ENCODE peak calls at places on chromosomes 3 and 15, in eight cellular contexts. U is hepatocyte, K is left ventricle myocardium inferior, N is astrocyte of the spinal cord, F is BJ, Q is GM20000, B is Peyer's patch, H is A549. I is an unnamed sample.

GRCh38 chr3:43041517-43041916 is 62.4 kb downstream of the GASK1A start:
- DNase-seq in H (no peak), K (no peak), Q (no peak), F (no peak), U (no peak), B (no peak), N (no peak), I (no peak)

GRCh38 chr3:21901504-21901903 is 150.5 kb upstream of the ZNF385D start:
- DNase-seq in H (no peak), N (no peak), F (no peak), B (no peak), Q (no peak), U (no peak), K (no peak), I (no peak)

GRCh38 chr3:181757694-181758306 is 46.1 kb downstream of the SOX2 start:
- DNase-seq in N (no peak), K (no peak), U (no peak), Q (no peak), B (no peak), H (no peak), F (no peak), I (no peak)

GRCh38 chr15:34802803-34803395 is 7.5 kb upstream of the ACTC1 start:
- DNase-seq in F (no peak), H (no peak), U (no peak), N (no peak), Q (no peak), K (no peak), B (no peak), I (no peak)

GRCh38 chr15:78073026-78073425 is 4.5 kb downstream of the TBC1D2B start:
- DNase-seq in B (no peak), K (no peak), F (no peak), H (no peak), N (no peak), Q (no peak), U (no peak), I (no peak)

GRCh38 chr3:149377408-149378111 is at the start of gene TM4SF1:
- DNase-seq in H (peak; percentile 98), U (peak; percentile 68), F (no peak), K (peak; percentile 68), N (peak; percentile 90), Q (no peak), B (no peak), I (peak; percentile 97)

GRCh38 chr15:80514071-80514780 is 110.0 kb downstream of the ARNT2 start:
- DNase-seq in U (no peak), B (no peak), N (peak; percentile 31), F (peak; percentile 51), K (no peak), Q (no peak), H (no peak), I (no peak)

GRCh38 chr15:31974855-31975421 is 55.4 kb upstream of the CHRNA7 start:
- DNase-seq in K (no peak), F (no peak), H (peak; percentile 47), B (no peak), U (peak; percentile 77), Q (peak; percentile 41), N (peak; percentile 28), I (peak; percentile 16)

GRCh38 chr3:88480822-88481221 is 331.1 kb downstream of the C3orf38 start:
- DNase-seq in N (no peak), F (no peak), B (no peak), Q (no peak), H (no peak), K (no peak), U (no peak), I (no peak)

DNA sequence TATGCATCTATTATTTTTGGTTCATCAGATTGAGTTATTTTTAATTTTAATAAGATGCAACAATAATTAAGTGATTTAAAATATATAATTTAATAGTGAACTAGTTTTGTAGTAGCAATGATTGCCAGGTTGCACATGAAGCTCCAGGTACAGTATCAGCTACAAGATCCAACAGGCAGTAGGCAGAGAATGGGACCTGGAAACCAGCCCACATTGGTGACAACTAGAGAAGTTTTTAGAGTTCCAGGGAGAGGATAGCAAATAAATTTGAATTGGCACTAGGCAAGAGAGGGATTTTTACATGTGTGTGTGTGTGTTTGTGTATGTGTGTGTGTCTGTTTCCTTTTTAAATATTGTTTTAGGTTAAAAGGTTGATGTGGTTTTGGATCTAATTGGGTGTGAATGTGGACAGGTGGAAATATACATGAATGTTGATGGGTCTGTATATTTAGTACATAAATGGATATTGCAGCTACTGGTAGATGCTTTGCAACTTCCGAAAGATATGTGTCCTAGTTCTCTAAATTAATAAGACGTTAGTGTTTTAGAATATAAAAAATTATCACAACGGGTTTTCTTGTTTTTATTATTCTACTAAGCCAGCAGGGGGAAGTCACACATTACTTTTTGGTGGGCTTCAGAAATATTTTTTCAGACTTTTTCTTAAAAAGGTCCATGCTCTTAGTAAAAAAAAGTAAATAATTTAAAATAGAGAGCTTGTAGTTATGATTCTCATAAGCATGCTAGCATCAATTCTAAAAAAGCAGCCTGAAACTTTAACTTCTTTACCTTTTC is 110.1 kb upstream of the GBE1 start:
- DNase-seq in N (no peak), F (no peak), Q (no peak), K (no peak), H (no peak), B (no peak), U (peak; percentile 7), I (no peak)
- TF ChIP-seq CTCF in N (no peak), F (no peak), Q (no peak), K (peak; percentile 35), H (no peak), B (no peak), U (peak; percentile 50), I (no peak)

GRCh38 chr15:72934006-72934405 is 118.3 kb upstream of the NEO1 start:
- DNase-seq in Q (no peak), F (no peak), N (no peak), H (no peak), K (no peak), U (no peak), B (no peak), I (no peak)

GRCh38 chr15:72936691-72937679 is 115.3 kb upstream of the NEO1 start:
- DNase-seq in H (no peak), Q (no peak), N (no peak), K (no peak), F (no peak), B (no peak), U (no peak), I (no peak)

GRCh38 chr15:72935521-72935920 is 116.7 kb upstream of the NEO1 start:
- DNase-seq in B (no peak), H (no peak), N (no peak), K (no peak), Q (no peak), U (no peak), F (no peak), I (no peak)

GRCh38 chr15:72934921-72935320 is 117.3 kb upstream of the NEO1 start:
- DNase-seq in U (no peak), N (no peak), B (no peak), Q (no peak), H (no peak), K (no peak), F (no peak), I (no peak)

GRCh38 chr15:72936237-72936636 is 116.0 kb upstream of the NEO1 start:
- DNase-seq in K (no peak), F (no peak), H (no peak), Q (no peak), B (no peak), U (no peak), N (no peak), I (no peak)
- TF ChIP-seq CTCF in K (no peak), F (no peak), H (no peak), Q (no peak), B (no peak), U (no peak), N (no peak), I (no peak)

GRCh38 chr3:128665362-128666021 is 14.9 kb upstream of the RPN1 start:
- DNase-seq in Q (no peak), N (no peak), U (no peak), K (no peak), H (peak; percentile 31), F (no peak), B (no peak), I (peak; percentile 22)
- TF ChIP-seq CTCF in Q (no peak), N (no peak), U (no peak), K (no peak), H (peak; percentile 36), F (no peak), B (no peak), I (no peak)

DNA sequence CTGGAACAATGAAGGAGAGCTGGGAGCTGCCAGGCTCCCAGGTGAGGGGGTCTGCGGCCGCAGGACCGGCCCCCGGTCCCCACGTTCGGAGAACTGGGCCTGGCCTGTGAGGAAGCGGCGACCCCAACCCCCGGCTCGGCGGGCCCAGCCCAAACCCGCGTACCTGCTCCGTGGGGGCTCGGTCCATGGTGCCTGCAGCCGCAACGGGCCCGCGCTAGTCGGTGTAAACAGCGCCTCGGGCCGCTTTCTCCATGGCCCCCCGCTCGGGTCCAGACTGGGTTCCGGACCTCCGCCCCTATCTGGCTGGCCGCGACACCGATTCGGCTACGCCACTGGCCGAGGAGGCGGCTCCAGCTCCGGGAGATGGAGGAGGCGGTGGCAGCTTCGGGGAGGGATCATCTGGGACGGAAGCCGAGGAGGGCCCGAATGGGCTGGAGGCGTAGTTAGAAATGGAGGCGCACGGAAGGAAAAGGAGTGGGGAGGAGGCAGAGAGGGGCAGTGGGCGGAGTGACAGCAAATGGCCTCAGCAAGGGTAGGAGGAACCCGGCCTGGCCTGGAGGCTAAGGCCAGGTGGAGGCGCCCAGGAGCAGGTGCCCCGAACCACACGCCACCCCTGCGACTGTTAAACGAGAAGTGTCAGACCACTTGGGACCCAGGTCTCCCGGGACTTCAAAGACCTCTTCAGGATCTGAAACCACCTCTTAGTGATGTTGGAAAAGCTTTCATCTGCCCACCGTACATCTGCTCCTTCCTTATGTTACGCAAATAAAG is at the start of gene SECISBP2L:
- DNase-seq in B (peak; percentile 97), F (peak; percentile 60), U (peak; percentile 96), Q (peak; percentile 94), H (peak; percentile 93), K (peak; percentile 94), N (peak; percentile 95), I (peak; percentile 94)
- TF ChIP-seq CTCF in B (peak; percentile 37), F (peak; percentile 39), U (peak; percentile 46), Q (peak; percentile 48), H (peak; percentile 34), K (peak; percentile 39), N (peak; percentile 34), I (no peak)

DNA sequence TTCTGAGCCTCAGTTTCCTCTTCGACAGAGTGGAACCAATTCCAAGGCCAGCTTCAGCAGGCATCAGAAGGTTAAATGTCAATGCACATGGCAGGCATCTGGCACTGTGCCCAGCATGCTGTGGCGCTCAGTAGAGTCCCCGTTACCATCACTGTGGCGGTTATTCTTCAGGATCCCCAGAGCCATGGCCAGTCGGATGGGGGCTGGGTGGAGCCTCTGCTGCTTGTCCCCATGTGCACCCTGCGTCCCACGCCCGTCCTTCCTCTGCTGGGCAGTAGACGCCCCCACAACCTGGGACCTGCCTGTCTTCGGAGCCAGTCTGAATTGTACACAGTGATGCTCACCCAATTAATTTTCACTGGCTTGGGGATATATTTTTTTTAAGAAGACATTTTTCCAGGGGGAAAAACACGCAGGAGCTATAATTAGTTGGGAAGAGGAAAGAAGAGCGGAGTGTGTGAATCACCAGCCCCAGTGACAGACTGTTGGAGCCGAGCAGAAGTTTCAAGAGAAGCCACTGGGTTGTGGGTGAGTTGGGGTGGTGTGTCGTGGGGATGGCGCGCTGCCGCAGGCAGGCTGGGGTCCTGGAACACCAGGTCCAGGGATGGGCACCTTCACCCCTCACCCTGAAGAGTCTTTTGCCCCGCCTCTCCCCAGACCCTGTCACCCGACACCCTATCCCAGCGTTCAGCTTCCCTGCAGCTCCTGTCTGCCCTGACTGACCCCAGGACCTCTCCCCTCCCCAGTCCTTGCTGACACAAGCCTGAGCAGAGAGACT is 26.8 kb upstream of the RPL29 start:
- DNase-seq in H (no peak), K (peak; percentile 69), Q (no peak), N (no peak), F (no peak), U (no peak), B (no peak), I (no peak)
- TF ChIP-seq CTCF in H (no peak), K (no peak), Q (no peak), N (no peak), F (no peak), U (no peak), B (no peak), I (no peak)

GRCh38 chr3:151327571-151328198 is 1.7 kb downstream of the P2RY13 start:
- DNase-seq in N (peak; percentile 47), H (peak; percentile 18), U (no peak), K (no peak), Q (peak; percentile 16), F (no peak), B (no peak), I (no peak)
- TF ChIP-seq CTCF in N (peak; percentile 53), H (peak; percentile 72), U (peak; percentile 75), K (peak; percentile 70), Q (no peak), F (peak; percentile 58), B (peak; percentile 69), I (peak; percentile 59)

I was measured in Calu3.